ENCODE peak calls at places on chromosomes 5 and 9, in seven cellular contexts. F is foreskin fibroblast, E is neural progenitor cell, X is breast epithelium, R is RWPE1, D is stomach, U is GM20000. A is an unnamed sample.

GRCh38 chr9:125521462-125522327 is 185.3 kb downstream of the MAPKAP1 start:
- DNase-seq in F (peak; percentile 93), E (no peak), X (no peak), R (peak; percentile 95), D (no peak), U (peak; percentile 21), A (no peak)

GRCh38 chr5:72673180-72673579 is 143.3 kb upstream of the TNPO1 start:
- DNase-seq in F (no peak), E (no peak), X (no peak), R (no peak), D (no peak), U (no peak), A (no peak)

GRCh38 chr5:126365446-126366198 is 57.6 kb upstream of the GRAMD2B start:
- DNase-seq in F (no peak), E (no peak), X (no peak), R (no peak), D (no peak), U (no peak), A (no peak)

GRCh38 chr9:13213337-13213736 is 66.2 kb downstream of the MPDZ start:
- DNase-seq in F (peak; percentile 15), E (no peak), X (no peak), R (peak; percentile 8), D (no peak), U (no peak), A (no peak)

GRCh38 chr9:36325081-36325828 is 67.0 kb upstream of the GNE start:
- DNase-seq in F (no peak), E (no peak), X (peak; percentile 58), R (no peak), D (no peak), U (no peak), A (no peak)

GRCh38 chr5:62298118-62298517 is 7.9 kb upstream of the KIF2A start:
- DNase-seq in F (no peak), E (no peak), X (no peak), R (no peak), D (no peak), U (no peak), A (no peak)

GRCh38 chr5:125042243-125042887 is 295.9 kb upstream of the ZNF608 start:
- DNase-seq in F (peak; percentile 68), E (no peak), X (no peak), R (no peak), D (no peak), U (no peak), A (no peak)

GRCh38 chr9:124045076-124045829 is 33.7 kb downstream of the LHX2 start:
- DNase-seq in F (peak; percentile 50), E (peak; percentile 62), X (peak; percentile 20), R (peak; percentile 71), D (peak; percentile 51), U (no peak), A (no peak)

GRCh38 chr5:177483042-177483441 is 9.6 kb upstream of the DBN1 start:
- DNase-seq in F (no peak), E (no peak), X (no peak), R (no peak), D (no peak), U (no peak), A (no peak)

GRCh38 chr9:88950341-88951141 is 40.7 kb upstream of the S1PR3 start:
- DNase-seq in F (peak; percentile 75), E (peak; percentile 22), X (no peak), R (peak; percentile 22), D (no peak), U (no peak), A (no peak)

GRCh38 chr9:135554718-135555117 is 6.8 kb upstream of the PAEP start:
- DNase-seq in F (no peak), E (no peak), X (no peak), R (no peak), D (no peak), U (no peak), A (no peak)

GRCh38 chr5:92309336-92309991 is 926.3 kb upstream of the ARRDC3 start:
- DNase-seq in F (peak; percentile 77), E (peak; percentile 36), X (no peak), R (peak; percentile 36), D (no peak), U (peak; percentile 15), A (no peak)
- TF ChIP-seq CTCF in F (peak; percentile 36), E (peak; percentile 77), X (no peak), R (peak; percentile 45), D (peak; percentile 34), U (no peak), A (peak; percentile 26)

GRCh38 chr9:127955294-127956015 is 17.8 kb upstream of the DPM2 start:
- DNase-seq in F (peak; percentile 48), E (peak; percentile 51), X (peak; percentile 97), R (peak; percentile 94), D (peak; percentile 85), U (peak; percentile 80), A (no peak)
- TF ChIP-seq CTCF in F (no peak), E (peak; percentile 47), X (peak; percentile 92), R (no peak), D (no peak), U (peak; percentile 36), A (peak; percentile 70)

DNA sequence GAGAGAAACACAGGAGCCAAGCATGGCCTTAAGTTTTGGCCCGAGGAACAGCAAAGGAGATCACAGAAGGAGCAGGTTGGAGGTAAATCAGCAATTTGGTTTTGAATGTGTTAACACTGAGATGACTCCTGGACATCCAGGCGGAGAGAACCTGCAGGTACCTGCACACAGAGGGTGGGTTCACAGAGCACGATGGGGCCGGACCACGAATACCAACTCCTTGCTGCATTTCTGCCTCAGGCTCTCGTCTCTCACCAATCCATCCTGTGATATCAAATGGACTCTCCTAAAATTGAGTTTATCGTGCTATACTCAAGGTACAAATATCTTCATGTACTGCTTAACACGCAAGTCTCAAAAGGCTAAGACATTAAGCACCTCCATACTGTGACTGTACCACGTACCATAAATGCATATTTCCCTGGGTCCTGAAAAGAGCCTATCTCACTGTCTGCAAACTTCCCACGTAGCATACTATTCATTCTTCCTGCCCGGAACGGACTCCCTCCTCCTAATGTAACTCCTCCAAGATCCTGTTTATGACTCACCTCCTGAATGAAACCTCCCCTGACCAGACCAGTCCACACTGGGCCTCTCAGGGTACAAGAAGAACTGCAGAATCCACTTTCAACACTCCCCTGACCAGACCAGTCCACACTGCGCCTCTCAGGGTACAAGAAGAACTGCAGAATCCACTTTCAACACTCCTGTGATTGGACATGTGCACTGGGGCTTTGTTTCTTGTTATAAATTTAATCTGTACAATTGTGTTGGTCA is 380.8 kb upstream of the RFX3 start:
- DNase-seq in F (peak; percentile 88), E (no peak), X (peak; percentile 22), R (peak; percentile 65), D (no peak), U (no peak), A (no peak)
- TF ChIP-seq CTCF in F (peak; percentile 3), E (no peak), X (no peak), R (no peak), D (no peak), U (no peak), A (no peak)

GRCh38 chr9:82299870-82300269 is 311.3 kb downstream of the SPATA31D1 start:
- DNase-seq in F (no peak), E (no peak), X (no peak), R (no peak), D (no peak), U (no peak), A (no peak)

GRCh38 chr9:82302968-82303655 is 314.5 kb downstream of the SPATA31D1 start:
- DNase-seq in F (no peak), E (no peak), X (no peak), R (no peak), D (no peak), U (no peak), A (no peak)
- TF ChIP-seq CTCF in F (no peak), E (no peak), X (no peak), R (no peak), D (no peak), U (no peak), A (no peak)

GRCh38 chr9:120936764-120937122 is 10.1 kb upstream of the TRAF1 start:
- DNase-seq in F (no peak), E (no peak), X (no peak), R (no peak), D (no peak), U (no peak), A (no peak)
- TF ChIP-seq CTCF in F (no peak), E (no peak), X (no peak), R (peak; percentile 80), D (no peak), U (no peak), A (no peak)

GRCh38 chr5:100709771-100710170 is 174.6 kb downstream of the FAM174A start:
- DNase-seq in F (no peak), E (no peak), X (no peak), R (no peak), D (no peak), U (no peak), A (no peak)

GRCh38 chr5:100708625-100709171 is 173.5 kb downstream of the FAM174A start:
- DNase-seq in F (no peak), E (no peak), X (no peak), R (no peak), D (no peak), U (no peak), A (no peak)

GRCh38 chr5:100706796-100707195 is 171.6 kb downstream of the FAM174A start:
- DNase-seq in F (peak; percentile 1), E (no peak), X (no peak), R (peak; percentile 18), D (no peak), U (no peak), A (no peak)
- TF ChIP-seq CTCF in F (no peak), E (peak; percentile 21), X (no peak), R (peak; percentile 46), D (peak; percentile 17), U (no peak), A (peak; percentile 21)

DNA sequence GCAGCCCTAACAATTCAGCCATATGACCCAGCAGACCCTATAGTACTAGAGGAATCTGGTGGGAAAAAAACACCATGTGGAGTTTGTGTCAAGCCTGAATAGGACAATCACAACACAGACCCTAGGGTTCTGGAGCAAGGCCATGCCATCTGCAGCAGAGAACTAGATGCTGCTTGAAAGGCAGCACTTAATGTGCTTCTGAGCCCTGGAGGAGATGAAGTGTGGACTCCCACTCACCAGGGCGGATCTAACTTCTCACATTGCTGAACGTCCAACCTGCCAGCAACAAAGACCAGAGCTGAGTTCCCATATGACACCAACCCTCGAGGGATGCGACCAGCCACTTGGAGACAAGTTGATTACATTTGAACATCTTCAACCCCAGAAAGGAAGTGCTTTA is 43.2 kb downstream of the GABBR2 start:
- DNase-seq in F (no peak), E (no peak), X (no peak), R (no peak), D (no peak), U (no peak), A (no peak)
- TF ChIP-seq CTCF in F (no peak), E (no peak), X (no peak), R (no peak), D (no peak), U (no peak), A (no peak)

GRCh38 chr9:33517373-33517772 is 6.7 kb upstream of the ANKRD18B start:
- DNase-seq in F (peak; percentile 75), E (peak; percentile 39), X (no peak), R (peak; percentile 44), D (no peak), U (peak; percentile 48), A (no peak)
- TF ChIP-seq CTCF in F (peak; percentile 58), E (peak; percentile 61), X (no peak), R (peak; percentile 79), D (peak; percentile 63), U (peak; percentile 53), A (peak; percentile 57)